ENCODE peak calls at places on chromosome 1, in four cellular contexts. One of them, this sample, is unnamed.

GRCh38 chr1:91706140-91706957 is 179.6 kb downstream of the TGFBR3 start:
- DNase-seq in RWPE2: no peak
- DNase-seq in astrocyte of the cerebellum: no peak
- DNase-seq in fibroblast of mammary gland: no peak
- DNase-seq in this sample: no peak

GRCh38 chr1:111199881-111200801 is at the start of gene DENND2D:
- DNase-seq in RWPE2: no peak
- DNase-seq in astrocyte of the cerebellum: no peak
- DNase-seq in fibroblast of mammary gland: no peak
- DNase-seq in this sample: no peak

GRCh38 chr1:25677193-25677773 is 60.7 kb downstream of the MAN1C1 start:
- DNase-seq in RWPE2: no peak
- DNase-seq in astrocyte of the cerebellum: no peak
- DNase-seq in fibroblast of mammary gland: no peak
- DNase-seq in this sample: no peak

GRCh38 chr1:165114022-165114888 is 242.3 kb downstream of the LMX1A start:
- DNase-seq in RWPE2: no peak
- DNase-seq in astrocyte of the cerebellum: peak
- DNase-seq in fibroblast of mammary gland: peak
- DNase-seq in this sample: no peak

GRCh38 chr1:53121319-53122172 is 20.9 kb downstream of the SLC1A7 start:
- DNase-seq in RWPE2: no peak
- DNase-seq in astrocyte of the cerebellum: peak
- DNase-seq in fibroblast of mammary gland: peak
- DNase-seq in this sample: peak

GRCh38 chr1:203878422-203878821 is 17.0 kb downstream of the SNRPE start:
- DNase-seq in RWPE2: no peak
- DNase-seq in astrocyte of the cerebellum: no peak
- DNase-seq in fibroblast of mammary gland: no peak
- DNase-seq in this sample: no peak

GRCh38 chr1:14841456-14841855 is 243.0 kb downstream of the KAZN start:
- DNase-seq in RWPE2: no peak
- DNase-seq in astrocyte of the cerebellum: no peak
- DNase-seq in fibroblast of mammary gland: no peak
- DNase-seq in this sample: no peak

GRCh38 chr1:54105736-54106269 is 47.0 kb downstream of the CDCP2 start:
- DNase-seq in RWPE2: no peak
- DNase-seq in astrocyte of the cerebellum: no peak
- DNase-seq in fibroblast of mammary gland: no peak
- DNase-seq in this sample: peak

GRCh38 chr1:72846891-72847290 is 564.6 kb upstream of the NEGR1 start:
- DNase-seq in RWPE2: no peak
- DNase-seq in astrocyte of the cerebellum: no peak
- DNase-seq in fibroblast of mammary gland: no peak
- DNase-seq in this sample: no peak

GRCh38 chr1:21273743-21274142 is 16.5 kb downstream of the ECE1 start:
- DNase-seq in RWPE2: no peak
- DNase-seq in astrocyte of the cerebellum: no peak
- DNase-seq in fibroblast of mammary gland: no peak
- DNase-seq in this sample: no peak

GRCh38 chr1:198686069-198686728 is 47.4 kb downstream of the PTPRC start:
- DNase-seq in RWPE2: no peak
- DNase-seq in astrocyte of the cerebellum: peak
- DNase-seq in fibroblast of mammary gland: peak
- DNase-seq in this sample: no peak

GRCh38 chr1:79362470-79362869 is 355.9 kb upstream of the ADGRL4 start:
- DNase-seq in RWPE2: no peak
- DNase-seq in astrocyte of the cerebellum: no peak
- DNase-seq in fibroblast of mammary gland: no peak
- DNase-seq in this sample: no peak

GRCh38 chr1:158506369-158506987 is 34.5 kb downstream of the OR10R2 start:
- DNase-seq in RWPE2: no peak
- DNase-seq in astrocyte of the cerebellum: no peak
- DNase-seq in fibroblast of mammary gland: peak
- DNase-seq in this sample: no peak

GRCh38 chr1:40956397-40956796 is 23.1 kb upstream of the CTPS1 start:
- DNase-seq in RWPE2: no peak
- DNase-seq in astrocyte of the cerebellum: no peak
- DNase-seq in fibroblast of mammary gland: no peak
- DNase-seq in this sample: no peak

GRCh38 chr1:181936768-181937581 is 124.5 kb downstream of the ZNF648 start:
- DNase-seq in RWPE2: no peak
- DNase-seq in astrocyte of the cerebellum: no peak
- DNase-seq in fibroblast of mammary gland: peak
- DNase-seq in this sample: no peak

GRCh38 chr1:226210571-226211176 is 12.8 kb upstream of the MIXL1 start:
- DNase-seq in RWPE2: no peak
- DNase-seq in astrocyte of the cerebellum: no peak
- DNase-seq in fibroblast of mammary gland: no peak
- DNase-seq in this sample: no peak

GRCh38 chr1:67923074-67923473 is 89.8 kb upstream of the GNG12 start:
- DNase-seq in RWPE2: no peak
- DNase-seq in astrocyte of the cerebellum: no peak
- DNase-seq in fibroblast of mammary gland: no peak
- DNase-seq in this sample: no peak

GRCh38 chr1:197663178-197663953 is 111.9 kb downstream of the DENND1B start:
- DNase-seq in RWPE2: no peak
- DNase-seq in astrocyte of the cerebellum: no peak
- DNase-seq in fibroblast of mammary gland: no peak
- DNase-seq in this sample: no peak

GRCh38 chr1:59367269-59368006 is 70.5 kb downstream of the FGGY start:
- DNase-seq in RWPE2: peak
- DNase-seq in astrocyte of the cerebellum: peak
- DNase-seq in fibroblast of mammary gland: peak
- DNase-seq in this sample: peak

GRCh38 chr1:66752000-66752592 is at the start of gene DYNLT5:
- DNase-seq in RWPE2: no peak
- DNase-seq in astrocyte of the cerebellum: peak
- DNase-seq in fibroblast of mammary gland: peak
- DNase-seq in this sample: no peak

GRCh38 chr1:27473755-27474154 is 16.2 kb downstream of the WASF2 start:
- DNase-seq in RWPE2: no peak
- DNase-seq in astrocyte of the cerebellum: no peak
- DNase-seq in fibroblast of mammary gland: no peak
- DNase-seq in this sample: no peak

GRCh38 chr1:118998171-118998570 is 10.0 kb upstream of the TBX15 start:
- DNase-seq in RWPE2: no peak
- DNase-seq in astrocyte of the cerebellum: no peak
- DNase-seq in fibroblast of mammary gland: no peak
- DNase-seq in this sample: no peak

GRCh38 chr1:212743901-212744475 is 44.3 kb upstream of the BATF3 start:
- DNase-seq in RWPE2: no peak
- DNase-seq in astrocyte of the cerebellum: no peak
- DNase-seq in fibroblast of mammary gland: no peak
- DNase-seq in this sample: no peak

GRCh38 chr1:202745313-202745888 is 35.1 kb upstream of the SYT2 start:
- DNase-seq in RWPE2: no peak
- DNase-seq in astrocyte of the cerebellum: no peak
- DNase-seq in fibroblast of mammary gland: no peak
- DNase-seq in this sample: no peak

GRCh38 chr1:110133436-110133835 is 16.9 kb upstream of the SLC6A17 start:
- DNase-seq in RWPE2: no peak
- DNase-seq in astrocyte of the cerebellum: no peak
- DNase-seq in fibroblast of mammary gland: peak
- DNase-seq in this sample: no peak

GRCh38 chr1:156510709-156511108 is 10.1 kb upstream of the MEF2D start:
- DNase-seq in RWPE2: no peak
- DNase-seq in astrocyte of the cerebellum: peak
- DNase-seq in fibroblast of mammary gland: peak
- DNase-seq in this sample: no peak

GRCh38 chr1:116321766-116322175 is 51.3 kb upstream of the ATP1A1 start:
- DNase-seq in RWPE2: no peak
- DNase-seq in astrocyte of the cerebellum: no peak
- DNase-seq in fibroblast of mammary gland: no peak
- DNase-seq in this sample: no peak

GRCh38 chr1:16718908-16719533 is 21.3 kb upstream of the RNU1-4 start:
- DNase-seq in RWPE2: peak
- DNase-seq in astrocyte of the cerebellum: no peak
- DNase-seq in fibroblast of mammary gland: no peak
- DNase-seq in this sample: no peak

GRCh38 chr1:182080955-182081582 is 19.6 kb upstream of the ZNF648 start:
- DNase-seq in RWPE2: no peak
- DNase-seq in astrocyte of the cerebellum: peak
- DNase-seq in fibroblast of mammary gland: peak
- DNase-seq in this sample: no peak

GRCh38 chr1:97577613-97578012 is 343.2 kb downstream of the DPYD start:
- DNase-seq in RWPE2: no peak
- DNase-seq in astrocyte of the cerebellum: no peak
- DNase-seq in fibroblast of mammary gland: no peak
- DNase-seq in this sample: no peak

GRCh38 chr1:195345149-195345548 is 1263.1 kb downstream of the KCNT2 start:
- DNase-seq in RWPE2: no peak
- DNase-seq in astrocyte of the cerebellum: no peak
- DNase-seq in fibroblast of mammary gland: no peak
- DNase-seq in this sample: no peak

GRCh38 chr1:70392626-70393025 is 18.4 kb upstream of the CTH start:
- DNase-seq in RWPE2: no peak
- DNase-seq in astrocyte of the cerebellum: no peak
- DNase-seq in fibroblast of mammary gland: no peak
- DNase-seq in this sample: no peak

GRCh38 chr1:219749370-219749769 is 136.5 kb upstream of the ZC3H11B start:
- DNase-seq in RWPE2: no peak
- DNase-seq in astrocyte of the cerebellum: no peak
- DNase-seq in fibroblast of mammary gland: no peak
- DNase-seq in this sample: no peak

GRCh38 chr1:21232044-21232443 is 55.3 kb upstream of the EIF4G3 start:
- DNase-seq in RWPE2: no peak
- DNase-seq in astrocyte of the cerebellum: no peak
- DNase-seq in fibroblast of mammary gland: peak
- DNase-seq in this sample: no peak

GRCh38 chr1:61043010-61043820 is 39.1 kb upstream of the NFIA start:
- DNase-seq in RWPE2: peak
- DNase-seq in astrocyte of the cerebellum: peak
- DNase-seq in fibroblast of mammary gland: peak
- DNase-seq in this sample: peak

GRCh38 chr1:235504494-235505222 is 406 bp upstream of the B3GALNT2 start:
- DNase-seq in RWPE2: peak
- DNase-seq in astrocyte of the cerebellum: peak
- DNase-seq in fibroblast of mammary gland: peak
- DNase-seq in this sample: peak
- H3K4me3 ChIP-seq in RWPE2: peak
- H3K4me3 ChIP-seq in astrocyte of the cerebellum: peak
- H3K4me3 ChIP-seq in fibroblast of mammary gland: peak
- H3K4me3 ChIP-seq in this sample: peak

GRCh38 chr1:89939693-89940438 is 55.0 kb upstream of the ZNF326 start:
- DNase-seq in RWPE2: no peak
- DNase-seq in astrocyte of the cerebellum: no peak
- DNase-seq in fibroblast of mammary gland: no peak
- DNase-seq in this sample: no peak

GRCh38 chr1:89942825-89943658 is 51.9 kb upstream of the ZNF326 start:
- DNase-seq in RWPE2: no peak
- DNase-seq in astrocyte of the cerebellum: no peak
- DNase-seq in fibroblast of mammary gland: peak
- DNase-seq in this sample: no peak

GRCh38 chr1:89939059-89939570 is 55.8 kb upstream of the ZNF326 start:
- DNase-seq in RWPE2: no peak
- DNase-seq in astrocyte of the cerebellum: no peak
- DNase-seq in fibroblast of mammary gland: no peak
- DNase-seq in this sample: no peak

GRCh38 chr1:89942014-89942413 is 52.9 kb upstream of the ZNF326 start:
- DNase-seq in RWPE2: no peak
- DNase-seq in astrocyte of the cerebellum: no peak
- DNase-seq in fibroblast of mammary gland: no peak
- DNase-seq in this sample: no peak

GRCh38 chr1:89941110-89941770 is 53.7 kb upstream of the ZNF326 start:
- DNase-seq in RWPE2: no peak
- DNase-seq in astrocyte of the cerebellum: no peak
- DNase-seq in fibroblast of mammary gland: no peak
- DNase-seq in this sample: no peak
- H3K4me3 ChIP-seq in RWPE2: no peak
- H3K4me3 ChIP-seq in astrocyte of the cerebellum: no peak
- H3K4me3 ChIP-seq in fibroblast of mammary gland: no peak
- H3K4me3 ChIP-seq in this sample: no peak

GRCh38 chr1:74812180-74812541 is 79.2 kb downstream of the TYW3 start:
- DNase-seq in RWPE2: no peak
- DNase-seq in astrocyte of the cerebellum: no peak
- DNase-seq in fibroblast of mammary gland: no peak
- DNase-seq in this sample: no peak

GRCh38 chr1:74811421-74812179 is 78.6 kb downstream of the TYW3 start:
- DNase-seq in RWPE2: no peak
- DNase-seq in astrocyte of the cerebellum: no peak
- DNase-seq in fibroblast of mammary gland: no peak
- DNase-seq in this sample: no peak
- H3K4me3 ChIP-seq in RWPE2: no peak
- H3K4me3 ChIP-seq in astrocyte of the cerebellum: no peak
- H3K4me3 ChIP-seq in fibroblast of mammary gland: no peak
- H3K4me3 ChIP-seq in this sample: no peak

DNA sequence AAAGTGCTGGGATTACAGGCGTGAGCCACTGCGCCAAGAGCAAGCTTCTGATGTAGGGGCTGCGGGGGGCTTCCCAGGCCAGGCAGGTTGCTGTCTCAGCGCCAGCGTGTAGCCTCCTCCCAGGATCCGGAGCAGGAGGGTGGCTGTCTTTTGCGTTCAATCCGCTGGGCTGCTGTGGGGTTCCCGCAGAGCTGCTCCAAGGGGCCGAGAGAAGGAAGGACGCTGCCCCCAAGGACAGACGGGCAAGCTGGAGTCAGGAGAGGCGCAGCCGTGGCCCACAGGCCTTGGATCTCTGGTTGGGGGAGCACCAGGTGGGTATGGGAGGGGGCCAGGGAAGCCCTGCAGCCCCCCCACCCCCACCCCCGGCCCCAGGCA is 16.0 kb upstream of the SKI start:
- DNase-seq in RWPE2: no peak
- DNase-seq in astrocyte of the cerebellum: no peak
- DNase-seq in fibroblast of mammary gland: peak
- DNase-seq in this sample: no peak
- H3K4me3 ChIP-seq in RWPE2: no peak
- H3K4me3 ChIP-seq in astrocyte of the cerebellum: peak
- H3K4me3 ChIP-seq in fibroblast of mammary gland: no peak
- H3K4me3 ChIP-seq in this sample: no peak

DNA sequence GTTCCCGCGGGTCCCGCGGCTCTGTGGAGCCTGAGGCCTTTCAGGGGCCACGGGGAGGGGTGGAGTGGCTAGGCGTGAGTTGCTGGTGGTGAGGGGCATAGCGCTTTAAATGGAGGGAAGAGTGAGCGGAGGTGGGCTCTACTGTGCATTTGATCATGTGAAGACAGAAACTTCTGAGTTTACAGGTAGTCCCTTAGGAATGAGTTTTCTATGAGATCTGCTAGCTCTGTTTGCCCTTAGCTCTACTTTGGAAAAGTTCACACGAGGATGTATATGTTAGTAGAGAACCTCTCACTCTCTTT is 593 bp downstream of the ST6GALNAC3 start:
- DNase-seq in RWPE2: no peak
- DNase-seq in astrocyte of the cerebellum: no peak
- DNase-seq in fibroblast of mammary gland: no peak
- DNase-seq in this sample: no peak
- H3K4me3 ChIP-seq in RWPE2: peak
- H3K4me3 ChIP-seq in astrocyte of the cerebellum: peak
- H3K4me3 ChIP-seq in fibroblast of mammary gland: peak
- H3K4me3 ChIP-seq in this sample: peak

GRCh38 chr1:39928809-39929587 is 25.9 kb upstream of the MFSD2A start:
- DNase-seq in RWPE2: no peak
- DNase-seq in astrocyte of the cerebellum: no peak
- DNase-seq in fibroblast of mammary gland: no peak
- DNase-seq in this sample: no peak
- H3K4me3 ChIP-seq in RWPE2: no peak
- H3K4me3 ChIP-seq in astrocyte of the cerebellum: no peak
- H3K4me3 ChIP-seq in fibroblast of mammary gland: no peak
- H3K4me3 ChIP-seq in this sample: no peak

GRCh38 chr1:153545067-153546055 is at the start of gene S100A4:
- DNase-seq in RWPE2: peak
- DNase-seq in astrocyte of the cerebellum: peak
- DNase-seq in fibroblast of mammary gland: peak
- DNase-seq in this sample: peak
- H3K4me3 ChIP-seq in RWPE2: no peak
- H3K4me3 ChIP-seq in astrocyte of the cerebellum: no peak
- H3K4me3 ChIP-seq in fibroblast of mammary gland: peak
- H3K4me3 ChIP-seq in this sample: peak